ENCODE peak calls at places on chromosomes 3 and 15, in six cellular contexts. Y is HEK293T, O is GM04504, S is T-helper 2 cell, T is GM20000, Q is NCI-H82. U is an unnamed sample.

GRCh38 chr3:58051196-58051595 is 43.0 kb downstream of the FLNB start:
- DNase-seq in T (no peak), Y (no peak), O (peak; percentile 81), S (no peak), Q (no peak), U (peak; percentile 94)

GRCh38 chr3:197854596-197855343 is 63.7 kb downstream of the LRCH3 start:
- DNase-seq in Q (no peak), T (no peak), O (peak; percentile 69), S (no peak), Y (peak; percentile 27), U (peak; percentile 88)

GRCh38 chr3:52436500-52437106 is 8.3 kb downstream of the SEMA3G start:
- DNase-seq in T (no peak), O (peak; percentile 28), Q (peak; percentile 46), Y (no peak), S (no peak), U (peak; percentile 87)

GRCh38 chr3:11391930-11392688 is 119.9 kb downstream of the ATG7 start:
- DNase-seq in S (no peak), T (no peak), Y (no peak), O (peak; percentile 24), Q (no peak), U (peak; percentile 53)

GRCh38 chr3:128278130-128278529 is 124.8 kb downstream of the EEFSEC start:
- DNase-seq in T (no peak), Y (no peak), S (no peak), Q (peak; percentile 39), O (no peak), U (no peak)

GRCh38 chr3:31906182-31906581 is 74.9 kb downstream of the OSBPL10 start:
- DNase-seq in Y (no peak), T (no peak), O (no peak), Q (no peak), S (no peak), U (no peak)

GRCh38 chr3:141553055-141553454 is 66.2 kb downstream of the RASA2 start:
- DNase-seq in S (no peak), Y (no peak), T (no peak), Q (no peak), O (no peak), U (no peak)

GRCh38 chr3:34077796-34078195 is 279.4 kb downstream of the PDCD6IP start:
- DNase-seq in O (no peak), S (no peak), T (no peak), Y (no peak), Q (no peak), U (no peak)

GRCh38 chr3:58568572-58569286 is 8.5 kb downstream of the FAM107A start:
- DNase-seq in S (peak; percentile 45), T (peak; percentile 69), O (peak; percentile 38), Q (peak; percentile 74), Y (peak; percentile 78), U (peak; percentile 66)

GRCh38 chr3:135528638-135529037 is 436.9 kb upstream of the PPP2R3A start:
- DNase-seq in Y (no peak), O (no peak), Q (no peak), S (no peak), T (no peak), U (no peak)

GRCh38 chr3:89851974-89852621 is 744.7 kb downstream of the EPHA3 start:
- DNase-seq in S (no peak), T (no peak), Q (peak; percentile 83), O (no peak), Y (peak; percentile 74), U (peak; percentile 76)

GRCh38 chr15:90101969-90102890 is at the start of gene IDH2:
- DNase-seq in Y (peak; percentile 96), Q (peak; percentile 92), S (peak; percentile 66), O (peak; percentile 66), T (peak; percentile 96), U (peak; percentile 74)

GRCh38 chr3:145942052-145942451 is 218.9 kb downstream of the PLOD2 start:
- DNase-seq in T (no peak), Y (no peak), S (no peak), O (no peak), Q (no peak), U (no peak)

GRCh38 chr15:80783275-80783674 is 4.1 kb downstream of the CEMIP start:
- DNase-seq in O (no peak), T (no peak), S (no peak), Y (no peak), Q (no peak), U (no peak)

GRCh38 chr3:160829486-160830009 is 73.5 kb downstream of the PPM1L start:
- DNase-seq in Q (peak; percentile 93), Y (no peak), O (no peak), S (no peak), T (no peak), U (no peak)

GRCh38 chr3:9149566-9149965 is 99.9 kb downstream of the SRGAP3 start:
- DNase-seq in Q (no peak), S (no peak), Y (no peak), O (no peak), T (no peak), U (no peak)

GRCh38 chr3:148269816-148270215 is 427.9 kb upstream of the AGTR1 start:
- DNase-seq in T (no peak), Q (no peak), S (no peak), Y (no peak), O (no peak), U (no peak)

GRCh38 chr3:183085634-183086390 is 13.5 kb downstream of the MCCC1 start:
- DNase-seq in Q (peak; percentile 66), T (no peak), S (no peak), O (no peak), Y (peak; percentile 28), U (no peak)

U was measured in fibroblast of gingiva.